ENCODE peak calls at places on chromosomes 13 and 19, in seven cellular contexts. T is C1 segment of cervical spinal cord; U is stimulated activated CD4-positive, alpha-beta T cell treated with anti-CD3 and anti-CD28 coated beads, Interleukin-15, amount 100 ng/mL, for 24 hours; J is activated naive CD8-positive, alpha-beta T cell treated with anti-CD3 and anti-CD28 coated beads, Interleukin-2, amount 50 U/mL, for 24 hours; D is HS-5; A is H4; Z is heart left ventricle. C is an unnamed sample.

GRCh38 chr13:24263652-24264051 is 45.7 kb upstream of the C1QTNF9 start:
- DNase-seq in U (no peak), T (no peak), J (no peak), A (no peak), D (no peak), Z (no peak), C (no peak)

GRCh38 chr19:17145546-17146497 is 69.3 kb upstream of the USE1 start:
- DNase-seq in A (no peak), T (no peak), D (no peak), Z (no peak), U (no peak), J (no peak), C (no peak)

GRCh38 chr19:1000095-1000494 is at the start of gene GRIN3B:
- DNase-seq in A (peak; percentile 53), D (no peak), J (peak; percentile 72), T (no peak), Z (peak; percentile 49), U (peak; percentile 83), C (no peak)

GRCh38 chr19:5934779-5935472 is 20.9 kb downstream of the CAPS start:
- DNase-seq in Z (peak; percentile 53), T (no peak), A (no peak), J (no peak), D (no peak), U (no peak), C (no peak)

GRCh38 chr13:50909605-50910482 is at the start of gene RNASEH2B:
- DNase-seq in U (peak; percentile 84), T (peak; percentile 54), Z (peak; percentile 63), J (peak; percentile 78), D (no peak), A (no peak), C (peak; percentile 83)

GRCh38 chr19:55457683-55458457 is 3.6 kb downstream of the ISOC2 start:
- DNase-seq in A (no peak), D (no peak), J (no peak), T (no peak), U (no peak), Z (no peak), C (no peak)

GRCh38 chr13:94556646-94557045 is 39.3 kb downstream of the TGDS start:
- DNase-seq in D (no peak), Z (no peak), A (no peak), U (no peak), J (no peak), T (no peak), C (no peak)

GRCh38 chr13:112968380-112968909 is 569 bp upstream of the MCF2L start:
- DNase-seq in U (peak; percentile 49), T (no peak), D (no peak), Z (no peak), A (peak; percentile 11), J (peak; percentile 29), C (peak; percentile 86)

GRCh38 chr19:48445256-48445605 is 552 bp upstream of the GRWD1 start:
- DNase-seq in J (no peak), T (peak; percentile 81), U (peak; percentile 19), D (no peak), A (peak; percentile 90), Z (no peak), C (no peak)

GRCh38 chr19:51354742-51355148 is 11.4 kb downstream of the ETFB start:
- DNase-seq in A (peak; percentile 73), D (no peak), U (peak; percentile 51), T (peak; percentile 19), J (peak; percentile 52), Z (no peak), C (no peak)

GRCh38 chr13:26628706-26629105 is 71.2 kb downstream of the WASF3 start:
- DNase-seq in J (no peak), T (no peak), U (no peak), Z (no peak), A (no peak), D (no peak), C (no peak)

GRCh38 chr13:44425815-44426078 is 52.1 kb downstream of the SERP2 start:
- DNase-seq in D (no peak), J (no peak), A (no peak), U (no peak), Z (no peak), T (no peak), C (no peak)

GRCh38 chr19:1130801-1131717 is 27.3 kb downstream of the GPX4 start:
- DNase-seq in T (peak; percentile 48), J (peak; percentile 51), A (no peak), U (peak; percentile 73), D (no peak), Z (no peak), C (no peak)

GRCh38 chr13:27857271-27857670 is 62.5 kb upstream of the PDX1 start:
- DNase-seq in T (no peak), Z (no peak), D (no peak), J (no peak), U (no peak), A (no peak), C (no peak)

GRCh38 chr19:53621885-53622710 is 9.7 kb upstream of the DPRX start:
- DNase-seq in T (no peak), J (no peak), U (no peak), Z (no peak), D (no peak), A (peak; percentile 50), C (no peak)

GRCh38 chr13:105219636-105220035 is 1315.8 kb downstream of the EFNB2 start:
- DNase-seq in U (no peak), T (no peak), Z (no peak), D (peak; percentile 33), J (no peak), A (no peak), C (no peak)

GRCh38 chr19:51760811-51761356 is at the start of gene FPR2:
- DNase-seq in D (no peak), U (no peak), T (no peak), J (no peak), Z (no peak), A (no peak), C (peak; percentile 44)

GRCh38 chr19:964761-965694 is 19.1 kb upstream of the WDR18 start:
- DNase-seq in A (no peak), T (no peak), U (no peak), Z (no peak), D (no peak), J (no peak), C (no peak)

GRCh38 chr13:75870397-75870801 is 234.3 kb downstream of the LMO7 start:
- DNase-seq in T (no peak), A (no peak), U (peak; percentile 6), J (no peak), D (no peak), Z (no peak), C (no peak)

GRCh38 chr13:103287659-103288058 is 221.4 kb upstream of the SLC10A2 start:
- DNase-seq in J (no peak), D (peak; percentile 2), Z (no peak), T (no peak), A (no peak), U (no peak), C (no peak)

GRCh38 chr19:21022996-21023395 is 2.5 kb downstream of the ZNF430 start:
- DNase-seq in J (peak; percentile 35), Z (no peak), D (no peak), U (peak; percentile 44), T (no peak), A (peak; percentile 9), C (no peak)

GRCh38 chr19:10290876-10291553 is 1.3 kb downstream of the ICAM5 start:
- DNase-seq in T (no peak), A (no peak), J (peak; percentile 66), U (peak; percentile 73), Z (peak; percentile 47), D (no peak), C (no peak)

GRCh38 chr19:54918499-54918898 is 12.6 kb downstream of the NCR1 start:
- DNase-seq in Z (no peak), U (no peak), A (no peak), T (no peak), D (no peak), J (no peak), C (no peak)

GRCh38 chr13:29059837-29060236 is 239.7 kb downstream of the MTUS2 start:
- DNase-seq in J (no peak), D (no peak), U (no peak), Z (no peak), A (no peak), T (no peak), C (no peak)

GRCh38 chr19:18046066-18046718 is 38.2 kb downstream of the ARRDC2 start:
- DNase-seq in T (no peak), D (peak; percentile 75), U (peak; percentile 54), Z (no peak), A (peak; percentile 93), J (peak; percentile 33), C (no peak)

GRCh38 chr13:111875922-111876321 is 191.0 kb upstream of the SOX1 start:
- DNase-seq in U (no peak), D (no peak), A (no peak), Z (no peak), T (no peak), J (no peak), C (no peak)

GRCh38 chr13:109275848-109276247 is 510.5 kb downstream of the IRS2 start:
- DNase-seq in A (peak; percentile 7), Z (no peak), T (no peak), D (no peak), J (no peak), U (peak; percentile 2), C (no peak)

GRCh38 chr13:50842711-50843255 is 709 bp downstream of the DLEU7 start:
- DNase-seq in J (no peak), T (no peak), A (no peak), U (no peak), Z (no peak), D (no peak), C (no peak)

GRCh38 chr13:24670927-24671326 is 9.3 kb upstream of the ATP12A start:
- DNase-seq in U (peak; percentile 31), T (no peak), Z (no peak), D (no peak), J (peak; percentile 22), A (peak; percentile 45), C (peak; percentile 25)

GRCh38 chr19:54282706-54283105 is 1.8 kb upstream of the LILRB2 start:
- DNase-seq in J (no peak), U (no peak), A (no peak), D (no peak), Z (no peak), T (no peak), C (no peak)

GRCh38 chr19:48975947-48976847 is 11.1 kb downstream of the FTL start:
- DNase-seq in A (no peak), U (no peak), J (no peak), Z (no peak), T (no peak), D (no peak), C (no peak)

GRCh38 chr19:18634612-18635290 is 2.1 kb upstream of the KLHL26 start:
- DNase-seq in T (no peak), D (no peak), J (no peak), U (no peak), A (no peak), Z (no peak), C (no peak)

GRCh38 chr19:42352216-42352892 is 26.9 kb downstream of the MEGF8 start:
- DNase-seq in A (no peak), J (peak; percentile 16), U (peak; percentile 18), Z (no peak), T (peak; percentile 38), D (no peak), C (no peak)

GRCh38 chr13:34223984-34224383 is 406.0 kb downstream of the RFC3 start:
- DNase-seq in D (no peak), T (no peak), J (no peak), Z (no peak), A (no peak), U (no peak), C (no peak)

C was measured in right lobe of liver.